ENCODE peak calls at places on chromosomes 3 and 15, in four cellular contexts. One of them, this sample, is unnamed.
A peak's percentile ranks its signal among the peaks of the same experiment; 100 is the strongest.

GRCh38 chr15:66840615-66841014 is 138.6 kb downstream of the SMAD6 start:
- DNase-seq in GM13977: no peak
- DNase-seq in effector CD4-positive, alpha-beta T cell: no peak
- DNase-seq in nephron progenitor cell: no peak
- DNase-seq in this sample: no peak

GRCh38 chr3:71684752-71685151 is 40.5 kb downstream of the EIF4E3 start:
- DNase-seq in nephron progenitor cell: no peak
- DNase-seq in effector CD4-positive, alpha-beta T cell: no peak
- DNase-seq in GM13977: no peak
- DNase-seq in this sample: no peak

GRCh38 chr3:63364495-63364894 is 86.4 kb downstream of the SYNPR start:
- DNase-seq in GM13977: no peak
- DNase-seq in nephron progenitor cell: peak; percentile 19
- DNase-seq in effector CD4-positive, alpha-beta T cell: no peak
- DNase-seq in this sample: no peak

GRCh38 chr3:47852604-47853397 is 49.9 kb downstream of the DHX30 start:
- DNase-seq in nephron progenitor cell: no peak
- DNase-seq in GM13977: no peak
- DNase-seq in effector CD4-positive, alpha-beta T cell: no peak
- DNase-seq in this sample: no peak

GRCh38 chr3:53836084-53836872 is 9.9 kb downstream of the CHDH start:
- DNase-seq in nephron progenitor cell: no peak
- DNase-seq in effector CD4-positive, alpha-beta T cell: no peak
- DNase-seq in GM13977: no peak
- DNase-seq in this sample: no peak

GRCh38 chr3:98690876-98691275 is 72.3 kb upstream of the ST3GAL6 start:
- DNase-seq in effector CD4-positive, alpha-beta T cell: no peak
- DNase-seq in nephron progenitor cell: no peak
- DNase-seq in GM13977: no peak
- DNase-seq in this sample: no peak

GRCh38 chr15:63752979-63753378 is 80.8 kb downstream of the HERC1 start:
- DNase-seq in nephron progenitor cell: no peak
- DNase-seq in GM13977: no peak
- DNase-seq in effector CD4-positive, alpha-beta T cell: no peak
- DNase-seq in this sample: no peak

GRCh38 chr3:100045696-100046095 is 68.6 kb downstream of the FILIP1L start:
- DNase-seq in GM13977: no peak
- DNase-seq in effector CD4-positive, alpha-beta T cell: no peak
- DNase-seq in nephron progenitor cell: peak; percentile 3
- DNase-seq in this sample: no peak

GRCh38 chr15:100426893-100427292 is 85.1 kb upstream of the ADAMTS17 start:
- DNase-seq in effector CD4-positive, alpha-beta T cell: no peak
- DNase-seq in nephron progenitor cell: no peak
- DNase-seq in GM13977: no peak
- DNase-seq in this sample: no peak

GRCh38 chr3:114879059-114880031 is 267.7 kb downstream of the ZBTB20 start:
- DNase-seq in GM13977: peak; percentile 8
- DNase-seq in effector CD4-positive, alpha-beta T cell: no peak
- DNase-seq in nephron progenitor cell: no peak
- DNase-seq in this sample: no peak

GRCh38 chr3:151328298-151329036 is 882 bp downstream of the P2RY13 start:
- DNase-seq in nephron progenitor cell: no peak
- DNase-seq in effector CD4-positive, alpha-beta T cell: no peak
- DNase-seq in GM13977: no peak
- DNase-seq in this sample: no peak

GRCh38 chr3:128367726-128368125 is 99.0 kb downstream of the DNAJB8 start:
- DNase-seq in GM13977: no peak
- DNase-seq in effector CD4-positive, alpha-beta T cell: no peak
- DNase-seq in nephron progenitor cell: no peak
- DNase-seq in this sample: no peak

GRCh38 chr3:27458929-27459328 is 25.3 kb downstream of the SLC4A7 start:
- DNase-seq in nephron progenitor cell: no peak
- DNase-seq in effector CD4-positive, alpha-beta T cell: no peak
- DNase-seq in GM13977: no peak
- DNase-seq in this sample: no peak

GRCh38 chr3:48418651-48419050 is 11.2 kb downstream of the PLXNB1 start:
- DNase-seq in GM13977: no peak
- DNase-seq in effector CD4-positive, alpha-beta T cell: no peak
- DNase-seq in nephron progenitor cell: no peak
- DNase-seq in this sample: no peak

GRCh38 chr15:57307527-57308193 is 68.6 kb upstream of the CGNL1 start:
- DNase-seq in nephron progenitor cell: no peak
- DNase-seq in GM13977: no peak
- DNase-seq in effector CD4-positive, alpha-beta T cell: no peak
- DNase-seq in this sample: no peak

GRCh38 chr3:42101481-42101880 is 10.3 kb downstream of the TRAK1 start:
- DNase-seq in effector CD4-positive, alpha-beta T cell: no peak
- DNase-seq in GM13977: no peak
- DNase-seq in nephron progenitor cell: no peak
- DNase-seq in this sample: no peak

GRCh38 chr15:77630064-77630463 is 2.6 kb downstream of the LINGO1 start:
- DNase-seq in effector CD4-positive, alpha-beta T cell: no peak
- DNase-seq in GM13977: no peak
- DNase-seq in nephron progenitor cell: no peak
- DNase-seq in this sample: no peak

GRCh38 chr3:53498993-53499641 is 4.7 kb downstream of the CACNA1D start:
- DNase-seq in nephron progenitor cell: peak; percentile 51
- DNase-seq in GM13977: no peak
- DNase-seq in effector CD4-positive, alpha-beta T cell: no peak
- DNase-seq in this sample: no peak

GRCh38 chr3:172536993-172537419 is 13.8 kb upstream of the TNFSF10 start:
- DNase-seq in GM13977: no peak
- DNase-seq in effector CD4-positive, alpha-beta T cell: no peak
- DNase-seq in nephron progenitor cell: no peak
- DNase-seq in this sample: no peak

GRCh38 chr15:85852969-85853368 is 58.2 kb upstream of the KLHL25 start:
- DNase-seq in GM13977: no peak
- DNase-seq in nephron progenitor cell: no peak
- DNase-seq in effector CD4-positive, alpha-beta T cell: no peak
- DNase-seq in this sample: no peak